ENCODE peak calls at places on chromosome 4, in four cellular contexts. One of them, this sample, is unnamed.

GRCh38 chr4:108454227-108454626 is 166.1 kb upstream of the RPL34 start:
- DNase-seq in SK-N-SH: no peak
- DNase-seq in HCT116: no peak
- DNase-seq in GM12878: no peak
- DNase-seq in this sample: no peak

GRCh38 chr4:75708218-75708691 is 16.1 kb upstream of the USO1 start:
- DNase-seq in SK-N-SH: no peak
- DNase-seq in HCT116: no peak
- DNase-seq in GM12878: no peak
- DNase-seq in this sample: no peak

GRCh38 chr4:138602664-138603063 is 360.5 kb upstream of the SLC7A11 start:
- DNase-seq in HCT116: no peak
- DNase-seq in SK-N-SH: no peak
- DNase-seq in GM12878: no peak
- DNase-seq in this sample: no peak

GRCh38 chr4:37836838-37837413 is 10.4 kb downstream of the PGM2 start:
- DNase-seq in SK-N-SH: no peak
- DNase-seq in HCT116: no peak
- DNase-seq in GM12878: no peak
- DNase-seq in this sample: no peak

GRCh38 chr4:170202721-170203120 is 113.0 kb upstream of the AADAT start:
- DNase-seq in GM12878: no peak
- DNase-seq in SK-N-SH: no peak
- DNase-seq in HCT116: no peak
- DNase-seq in this sample: no peak

GRCh38 chr4:69759189-69759604 is 1.2 kb downstream of the SULT1B1 start:
- DNase-seq in HCT116: no peak
- DNase-seq in GM12878: no peak
- DNase-seq in SK-N-SH: no peak
- DNase-seq in this sample: no peak

GRCh38 chr4:16783119-16783518 is 115.3 kb downstream of the LDB2 start:
- DNase-seq in GM12878: no peak
- DNase-seq in SK-N-SH: no peak
- DNase-seq in HCT116: no peak
- DNase-seq in this sample: no peak

GRCh38 chr4:7862561-7863200 is 77.0 kb downstream of the AFAP1 start:
- DNase-seq in HCT116: no peak
- DNase-seq in GM12878: no peak
- DNase-seq in SK-N-SH: no peak
- DNase-seq in this sample: no peak

GRCh38 chr4:86481429-86481828 is 112.7 kb upstream of the PTPN13 start:
- DNase-seq in SK-N-SH: no peak
- DNase-seq in HCT116: no peak
- DNase-seq in GM12878: no peak
- DNase-seq in this sample: no peak
- H3K4me3 ChIP-seq in SK-N-SH: no peak overlapping the region
- H3K4me3 ChIP-seq in HCT116: no peak overlapping the region
- H3K4me3 ChIP-seq in GM12878: no peak overlapping the region
- H3K4me3 ChIP-seq in this sample: no peak overlapping the region

GRCh38 chr4:113686950-113687718 is 74.4 kb downstream of the CAMK2D start:
- DNase-seq in HCT116: no peak
- DNase-seq in SK-N-SH: no peak
- DNase-seq in GM12878: peak; percentile 39
- DNase-seq in this sample: no peak

GRCh38 chr4:113682730-113683129 is 78.8 kb downstream of the CAMK2D start:
- DNase-seq in GM12878: no peak
- DNase-seq in HCT116: no peak
- DNase-seq in SK-N-SH: no peak
- DNase-seq in this sample: no peak

GRCh38 chr4:113689394-113689793 is 72.1 kb downstream of the CAMK2D start:
- DNase-seq in GM12878: no peak
- DNase-seq in HCT116: no peak
- DNase-seq in SK-N-SH: no peak
- DNase-seq in this sample: no peak

GRCh38 chr4:113683143-113683542 is 78.4 kb downstream of the CAMK2D start:
- DNase-seq in SK-N-SH: no peak
- DNase-seq in GM12878: peak; percentile 88
- DNase-seq in HCT116: no peak
- DNase-seq in this sample: no peak

DNA sequence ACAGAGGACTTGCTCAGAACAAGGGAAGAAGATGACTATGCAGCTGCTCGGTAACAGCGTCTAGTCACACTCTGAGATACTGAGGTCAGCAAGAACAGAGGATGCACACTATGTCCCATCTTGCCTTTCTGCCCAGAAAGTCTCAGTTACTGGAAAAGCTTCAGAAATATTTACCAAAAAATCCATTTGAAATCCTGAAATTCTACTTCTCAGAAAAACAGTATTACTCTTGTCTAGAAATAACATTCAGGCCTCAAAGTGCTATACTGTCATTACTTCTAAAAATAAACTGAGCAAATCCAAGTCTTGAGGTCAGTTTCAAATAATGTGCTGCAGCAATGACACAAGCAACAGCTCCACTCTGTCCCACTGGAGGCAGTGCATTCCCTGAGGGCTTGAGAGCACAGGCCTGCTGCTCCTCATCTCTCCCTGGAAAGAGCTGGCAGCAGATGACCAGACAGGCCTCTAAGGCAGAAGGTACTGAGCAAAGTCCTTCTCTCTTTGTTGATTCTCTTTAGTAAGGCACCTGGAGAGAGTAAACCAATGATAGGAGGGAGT is 76.9 kb downstream of the CAMK2D start:
- DNase-seq in SK-N-SH: peak; percentile 26
- DNase-seq in GM12878: no peak
- DNase-seq in HCT116: no peak
- DNase-seq in this sample: no peak
- TF ChIP-seq SIN3A in SK-N-SH: no peak
- TF ChIP-seq SIN3A in GM12878: no peak
- TF ChIP-seq SIN3A in HCT116: no peak
- TF ChIP-seq SIN3A in this sample: no peak

DNA sequence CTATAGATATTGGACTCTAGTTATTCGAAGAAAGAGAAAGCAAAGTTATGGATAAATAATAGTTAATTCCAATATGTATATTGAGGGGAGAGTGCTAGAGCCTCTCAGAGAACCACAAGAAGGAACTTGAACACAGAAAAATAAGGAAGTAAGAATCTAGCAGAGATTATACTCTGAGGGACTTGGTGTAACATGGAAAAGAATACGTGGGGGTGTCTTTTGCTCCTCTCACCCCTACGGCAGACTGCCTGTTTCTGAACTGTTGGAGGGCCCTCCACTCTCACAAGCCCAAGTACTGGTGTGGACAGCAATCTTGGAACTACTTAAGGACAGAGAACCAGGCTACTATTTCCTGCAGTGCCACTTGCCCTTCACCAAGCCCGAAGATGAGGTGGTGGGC is 1174.4 kb upstream of the PCDH10 start:
- DNase-seq in SK-N-SH: no peak
- DNase-seq in HCT116: no peak
- DNase-seq in GM12878: no peak
- DNase-seq in this sample: no peak
- H3K4me3 ChIP-seq in SK-N-SH: no peak overlapping the region
- H3K4me3 ChIP-seq in HCT116: no peak overlapping the region
- H3K4me3 ChIP-seq in GM12878: peak overlapping the region; percentile 57
- H3K4me3 ChIP-seq in this sample: no peak overlapping the region

GRCh38 chr4:140305053-140305452 is 68.4 kb upstream of the SCOC start:
- DNase-seq in SK-N-SH: no peak
- DNase-seq in GM12878: no peak
- DNase-seq in HCT116: no peak
- DNase-seq in this sample: no peak
- TF ChIP-seq SIN3A in SK-N-SH: no peak
- TF ChIP-seq SIN3A in GM12878: no peak
- TF ChIP-seq SIN3A in HCT116: no peak
- TF ChIP-seq SIN3A in this sample: no peak